ENCODE peak calls at places on chromosomes 2 and 18, in ten cellular contexts. V is nephron progenitor cell, X is cardiac fibroblast, B is IMR-90, Q is Caco-2, P is heart left ventricle, N is right lobe of liver, L is H1, K is astrocyte of the spinal cord, O is RWPE2. J is an unnamed sample.

GRCh38 chr2:170715932-170716777 is 1.0 kb downstream of the SP5 start:
- DNase-seq in V (peak; percentile 51), X (no peak), B (no peak), Q (peak; percentile 67), P (peak; percentile 13), N (peak; percentile 47), L (peak; percentile 67), K (no peak), O (no peak), J (no peak)

GRCh38 chr2:112026509-112026908 is 28.6 kb upstream of the TMEM87B start:
- DNase-seq in V (no peak), X (no peak), B (no peak), Q (no peak), P (no peak), N (no peak), L (peak; percentile 14), K (no peak), O (no peak), J (no peak)

GRCh38 chr2:169828141-169828811 is 1.0 kb downstream of the UBR3 start:
- DNase-seq in V (peak; percentile 61), X (peak; percentile 53), B (peak; percentile 41), Q (peak; percentile 46), P (peak; percentile 55), N (peak; percentile 63), L (no peak), K (peak; percentile 49), O (no peak), J (no peak)

GRCh38 chr18:76588591-76589303 is 93.7 kb upstream of the ZNF516 start:
- DNase-seq in V (no peak), X (peak; percentile 28), B (no peak), Q (no peak), P (no peak), N (no peak), L (peak; percentile 46), K (no peak), O (no peak), J (no peak)

GRCh38 chr18:79617521-79618500 is 61.8 kb upstream of the CTDP1 start:
- DNase-seq in V (no peak), X (no peak), B (no peak), Q (no peak), P (peak; percentile 8), N (peak; percentile 38), L (peak; percentile 77), K (no peak), O (peak; percentile 60), J (peak; percentile 94)

GRCh38 chr18:46738491-46738890 is 18.4 kb downstream of the ST8SIA5 start:
- DNase-seq in V (no peak), X (no peak), B (no peak), Q (no peak), P (no peak), N (no peak), L (no peak), K (no peak), O (no peak), J (no peak)

GRCh38 chr18:45254683-45255082 is 360.6 kb upstream of the SLC14A2 start:
- DNase-seq in V (no peak), X (no peak), B (no peak), Q (no peak), P (peak; percentile 17), N (no peak), L (no peak), K (no peak), O (no peak), J (peak; percentile 82)

GRCh38 chr2:30074023-30074422 is 72.8 kb upstream of the YPEL5 start:
- DNase-seq in V (no peak), X (peak; percentile 10), B (no peak), Q (no peak), P (no peak), N (no peak), L (peak; percentile 4), K (no peak), O (no peak), J (no peak)

GRCh38 chr2:174632847-174633620 is 35.4 kb upstream of the WIPF1 start:
- DNase-seq in V (no peak), X (no peak), B (no peak), Q (no peak), P (no peak), N (no peak), L (no peak), K (no peak), O (no peak), J (no peak)

GRCh38 chr2:157903051-157903625 is 27.0 kb upstream of the ACVR1 start:
- DNase-seq in V (no peak), X (no peak), B (no peak), Q (no peak), P (no peak), N (no peak), L (no peak), K (no peak), O (no peak), J (no peak)

GRCh38 chr2:175463639-175464310 is 282.3 kb upstream of the ATP5MC3 start:
- DNase-seq in V (no peak), X (no peak), B (no peak), Q (no peak), P (no peak), N (no peak), L (no peak), K (no peak), O (no peak), J (no peak)

GRCh38 chr2:213678437-213679218 is 394.4 kb downstream of the SPAG16 start:
- DNase-seq in V (no peak), X (no peak), B (no peak), Q (no peak), P (no peak), N (no peak), L (no peak), K (no peak), O (no peak), J (no peak)

DNA sequence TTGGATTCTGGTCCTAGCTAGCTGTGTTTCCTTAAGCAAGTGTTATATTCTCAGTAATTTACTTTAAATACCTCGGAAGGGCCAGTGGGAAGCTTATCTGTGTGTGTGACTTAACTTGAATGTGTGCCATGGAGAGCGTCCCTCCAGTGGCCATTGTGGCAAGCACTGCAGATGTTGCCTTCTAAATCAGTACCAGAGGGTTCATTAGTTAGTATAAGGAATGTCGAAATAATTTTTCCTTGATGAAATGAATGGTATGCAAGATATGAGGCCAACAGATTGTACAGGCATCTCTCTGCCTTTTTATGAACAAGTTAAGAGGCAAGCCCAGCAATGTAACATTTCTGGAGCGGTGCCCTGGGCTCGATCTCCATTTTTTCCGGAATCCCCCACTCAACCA is 52.0 kb downstream of the FBXO36 start:
- DNase-seq in V (no peak), X (peak; percentile 67), B (peak; percentile 78), Q (no peak), P (peak; percentile 12), N (no peak), L (no peak), K (peak; percentile 6), O (no peak), J (no peak)
- TF ChIP-seq CTCF in V (no peak), X (peak; percentile 31), B (peak; percentile 38), Q (peak; percentile 19), P (no peak), N (peak; percentile 11), L (no peak), K (no peak), O (no peak), J (peak; percentile 59)

DNA sequence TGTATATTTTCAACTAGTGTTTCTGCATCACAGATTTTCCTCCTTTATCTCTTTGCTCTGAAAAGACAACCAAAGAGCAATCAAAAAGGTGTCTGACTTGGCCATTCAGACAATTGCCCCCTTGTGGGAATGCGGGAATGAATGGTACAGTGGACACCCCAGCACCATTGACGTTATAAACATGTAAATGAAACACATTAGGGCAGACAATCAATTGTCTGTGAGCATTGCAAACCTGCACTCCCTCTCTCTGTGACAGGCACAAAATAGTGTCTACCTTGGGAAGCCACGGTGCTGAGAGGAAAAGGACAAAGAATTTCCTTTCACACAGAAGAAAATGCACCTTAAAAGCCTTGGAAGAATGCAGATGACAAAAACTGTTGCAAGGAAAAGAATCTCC is 8.0 kb downstream of the ZEB2 start:
- DNase-seq in V (no peak), X (peak; percentile 41), B (no peak), Q (no peak), P (no peak), N (no peak), L (no peak), K (peak; percentile 24), O (no peak), J (no peak)
- TF ChIP-seq CTCF in V (no peak), X (peak; percentile 8), B (no peak), Q (no peak), P (no peak), N (no peak), L (no peak), K (no peak), O (no peak), J (peak; percentile 48)

DNA sequence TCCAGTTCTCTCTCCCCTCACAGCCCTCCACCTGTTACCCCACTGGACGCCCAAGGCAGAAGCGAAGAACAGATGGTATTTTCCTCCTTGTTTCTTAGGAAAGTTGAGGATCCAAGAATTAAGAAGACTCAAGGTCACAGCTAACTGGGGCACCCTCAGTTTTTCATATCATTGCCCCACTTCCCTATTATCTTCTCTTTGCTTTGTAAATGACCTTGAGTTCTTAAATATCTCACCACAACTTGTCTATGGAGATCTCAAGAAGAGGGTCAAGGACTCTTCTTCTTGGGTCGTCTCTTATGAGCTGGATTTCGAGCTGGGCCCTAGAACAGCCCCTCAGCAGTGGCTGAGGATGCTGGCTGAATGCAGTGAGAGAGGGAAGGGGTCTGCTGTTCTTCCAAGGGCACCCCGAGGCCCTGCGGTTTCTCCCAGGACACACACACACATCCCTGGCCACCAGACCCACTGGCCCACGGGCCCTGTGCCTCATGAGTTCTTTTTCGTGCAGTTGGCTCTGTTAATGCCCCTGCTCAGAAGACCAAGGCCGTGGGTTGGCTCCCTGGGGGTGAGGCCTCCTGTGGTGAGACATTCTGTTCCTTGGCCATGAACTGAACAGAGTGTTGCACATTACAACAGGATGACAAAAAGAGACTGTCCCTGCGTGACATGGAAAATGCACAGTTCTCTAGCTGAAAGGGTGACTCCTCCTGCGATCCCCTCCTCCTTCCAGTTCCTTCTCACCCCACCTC is 30.5 kb downstream of the SH2D6 start:
- DNase-seq in V (no peak), X (no peak), B (no peak), Q (no peak), P (no peak), N (no peak), L (no peak), K (no peak), O (no peak), J (peak; percentile 3)
- TF ChIP-seq CTCF in V (no peak), X (no peak), B (no peak), Q (no peak), P (no peak), N (no peak), L (no peak), K (no peak), O (no peak), J (no peak)

DNA sequence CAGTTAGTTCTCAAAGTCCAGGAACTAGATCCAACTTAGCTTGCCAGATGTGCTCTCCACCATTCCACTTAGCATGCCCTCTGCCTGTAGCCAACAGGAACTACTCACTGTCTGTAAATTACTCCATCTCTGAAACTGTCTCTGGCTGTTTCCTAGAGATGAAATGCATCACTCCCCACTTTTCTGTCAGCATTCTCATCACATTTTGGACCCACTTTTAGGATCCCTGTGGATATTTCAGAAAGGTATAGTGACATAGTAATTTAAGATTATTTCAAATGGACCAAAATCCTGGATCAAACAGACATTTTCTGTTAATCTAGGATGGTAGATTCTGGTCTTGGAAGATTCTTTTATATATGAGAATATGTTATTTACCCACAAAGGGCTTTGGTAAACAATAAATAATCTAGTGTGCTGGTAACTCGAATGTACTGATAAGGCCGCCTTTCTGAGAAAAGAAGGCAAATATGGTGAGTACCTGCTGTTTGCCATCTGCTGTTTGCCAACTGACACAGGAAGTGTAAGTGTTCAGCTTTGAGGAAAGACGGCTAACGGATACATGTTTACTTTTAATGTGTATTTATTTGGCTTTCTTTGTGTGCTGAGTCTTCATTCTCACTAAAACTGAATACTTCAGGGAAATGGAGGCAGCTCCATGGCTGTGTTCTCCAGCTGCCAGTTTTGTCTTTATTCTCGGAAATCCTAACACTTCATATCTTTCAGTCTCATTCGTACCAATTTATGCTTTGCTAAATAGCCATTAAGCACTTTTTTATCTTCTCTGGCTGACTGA is 79.5 kb downstream of the EVA1A start:
- DNase-seq in V (no peak), X (peak; percentile 39), B (peak; percentile 41), Q (no peak), P (no peak), N (no peak), L (no peak), K (peak; percentile 15), O (no peak), J (no peak)
- TF ChIP-seq CTCF in V (no peak), X (peak; percentile 52), B (peak; percentile 42), Q (peak; percentile 55), P (no peak), N (peak; percentile 49), L (peak; percentile 33), K (peak; percentile 45), O (peak; percentile 16), J (peak; percentile 58)